ENCODE peak calls at places on chromosome 20, in five cellular contexts. P, C, Y, B and V are unnamed samples.

GRCh38 chr20:40687384-40688128 is 1.5 kb downstream of the MAFB start:
- DNase-seq in P (no peak), C (no peak), Y (peak; percentile 67), B (peak; percentile 87), V (peak; percentile 97)

GRCh38 chr20:63059684-63060056 is 52.9 kb upstream of the BHLHE23 start:
- DNase-seq in P (no peak), C (no peak), Y (no peak), B (peak; percentile 33), V (no peak)

GRCh38 chr20:22757424-22758189 is 173.2 kb upstream of the FOXA2 start:
- DNase-seq in P (no peak), C (no peak), Y (no peak), B (no peak), V (no peak)

GRCh38 chr20:50824137-50824536 is 29.3 kb downstream of the BCAS4 start:
- DNase-seq in P (no peak), C (no peak), Y (no peak), B (no peak), V (no peak)

GRCh38 chr20:38751360-38751976 is 3.2 kb downstream of the ACTR5 start:
- DNase-seq in P (no peak), C (no peak), Y (peak; percentile 60), B (no peak), V (no peak)

GRCh38 chr20:12970372-12970821 is 38.4 kb upstream of the SPTLC3 start:
- DNase-seq in P (no peak), C (no peak), Y (no peak), B (no peak), V (peak; percentile 14)

GRCh38 chr20:63014710-63015109 is 7.9 kb upstream of the BHLHE23 start:
- DNase-seq in P (no peak), C (no peak), Y (no peak), B (no peak), V (no peak)

GRCh38 chr20:18254615-18255014 is 33.7 kb upstream of the ZNF133 start:
- DNase-seq in P (no peak), C (no peak), Y (no peak), B (no peak), V (peak; percentile 77)

GRCh38 chr20:49187330-49188100 is 619 bp downstream of the STAU1 start:
- DNase-seq in P (no peak), C (peak; percentile 50), Y (peak; percentile 77), B (peak; percentile 70), V (peak; percentile 60)

GRCh38 chr20:18677126-18677525 is 89.3 kb downstream of the DTD1 start:
- DNase-seq in P (no peak), C (no peak), Y (no peak), B (no peak), V (no peak)

GRCh38 chr20:15113374-15113773 is 776.0 kb upstream of the FLRT3 start:
- DNase-seq in P (no peak), C (no peak), Y (no peak), B (no peak), V (no peak)

GRCh38 chr20:4673371-4674001 is 48.2 kb upstream of the PRND start:
- DNase-seq in P (no peak), C (no peak), Y (no peak), B (no peak), V (no peak)

GRCh38 chr20:16922834-16923233 is 174.7 kb downstream of the OTOR start:
- DNase-seq in P (no peak), C (no peak), Y (no peak), B (no peak), V (no peak)

GRCh38 chr20:19074828-19075516 is 137.5 kb upstream of the SLC24A3 start:
- DNase-seq in P (no peak), C (no peak), Y (no peak), B (peak; percentile 63), V (no peak)

GRCh38 chr20:19451591-19452295 is 239.3 kb downstream of the SLC24A3 start:
- DNase-seq in P (no peak), C (no peak), Y (no peak), B (no peak), V (peak; percentile 24)

GRCh38 chr20:1734269-1734858 is 76.8 kb upstream of the SIRPG start:
- DNase-seq in P (no peak), C (no peak), Y (no peak), B (no peak), V (no peak)

GRCh38 chr20:46099491-46100287 is 9.9 kb upstream of the NCOA5 start:
- DNase-seq in P (no peak), C (no peak), Y (no peak), B (no peak), V (peak; percentile 51)

GRCh38 chr20:23160536-23161243 is 74.6 kb upstream of the CD93 start:
- DNase-seq in P (no peak), C (no peak), Y (no peak), B (no peak), V (no peak)

GRCh38 chr20:22617160-22617559 is 32.8 kb upstream of the FOXA2 start:
- DNase-seq in P (no peak), C (no peak), Y (no peak), B (peak; percentile 59), V (no peak)

GRCh38 chr20:62411479-62412193 is 4.6 kb upstream of the CABLES2 start:
- DNase-seq in P (no peak), C (no peak), Y (no peak), B (no peak), V (no peak)

GRCh38 chr20:34579936-34580587 is 21.5 kb downstream of the MAP1LC3A start:
- DNase-seq in P (no peak), C (no peak), Y (no peak), B (no peak), V (no peak)

GRCh38 chr20:41047975-41048305 is 19.3 kb downstream of the TOP1 start:
- DNase-seq in P (no peak), C (no peak), Y (no peak), B (no peak), V (no peak)

GRCh38 chr20:44097521-44098255 is 89.3 kb downstream of the JPH2 start:
- DNase-seq in P (no peak), C (no peak), Y (no peak), B (no peak), V (no peak)